ENCODE peak calls at places on chromosomes 6 and 20, in five cellular contexts. One of them, this sample, is unnamed. For H3K4me1, the result is how much of the 10 kb centered on the place peaks cover.

GRCh38 chr20:22862645-22863230 is 172.4 kb upstream of the SSTR4 start:
- DNase-seq in colonic mucosa: no peak
- DNase-seq in fibroblast of lung: no peak
- DNase-seq in mesendoderm: no peak
- DNase-seq in cardiac muscle cell: no peak
- DNase-seq in this sample: no peak

GRCh38 chr6:1601616-1602355 is 7.9 kb upstream of the FOXC1 start:
- DNase-seq in cardiac muscle cell: no peak
- DNase-seq in colonic mucosa: no peak
- DNase-seq in fibroblast of lung: no peak
- DNase-seq in mesendoderm: no peak
- DNase-seq in this sample: no peak

GRCh38 chr6:167827588-167828324 is 1.0 kb downstream of the AFDN start:
- DNase-seq in cardiac muscle cell: peak
- DNase-seq in colonic mucosa: peak
- DNase-seq in mesendoderm: peak
- DNase-seq in fibroblast of lung: peak
- DNase-seq in this sample: peak

GRCh38 chr20:38392356-38392755 is 42.8 kb downstream of the SNHG17 start:
- DNase-seq in fibroblast of lung: no peak
- DNase-seq in mesendoderm: peak
- DNase-seq in cardiac muscle cell: no peak
- DNase-seq in colonic mucosa: no peak
- DNase-seq in this sample: no peak

GRCh38 chr6:151209071-151209831 is 30.5 kb upstream of the AKAP12 start:
- DNase-seq in colonic mucosa: no peak
- DNase-seq in cardiac muscle cell: peak
- DNase-seq in mesendoderm: no peak
- DNase-seq in fibroblast of lung: no peak
- DNase-seq in this sample: no peak

GRCh38 chr20:51326241-51326819 is 216.2 kb downstream of the NFATC2 start:
- DNase-seq in mesendoderm: peak
- DNase-seq in colonic mucosa: peak
- DNase-seq in fibroblast of lung: peak
- DNase-seq in cardiac muscle cell: peak
- DNase-seq in this sample: peak

GRCh38 chr6:141359953-141360352 is 772.8 kb upstream of the GJE1 start:
- DNase-seq in mesendoderm: peak
- DNase-seq in fibroblast of lung: peak
- DNase-seq in colonic mucosa: no peak
- DNase-seq in cardiac muscle cell: no peak
- DNase-seq in this sample: no peak

GRCh38 chr6:106894978-106895702 is 79.4 kb downstream of the CD24 start:
- DNase-seq in cardiac muscle cell: no peak
- DNase-seq in fibroblast of lung: no peak
- DNase-seq in colonic mucosa: no peak
- DNase-seq in mesendoderm: no peak
- DNase-seq in this sample: no peak

GRCh38 chr6:96624957-96625356 is 62.0 kb downstream of the FHL5 start:
- DNase-seq in mesendoderm: no peak
- DNase-seq in cardiac muscle cell: no peak
- DNase-seq in colonic mucosa: no peak
- DNase-seq in fibroblast of lung: no peak
- DNase-seq in this sample: no peak

GRCh38 chr6:6592836-6593235 is 4.3 kb downstream of the LY86 start:
- DNase-seq in fibroblast of lung: no peak
- DNase-seq in mesendoderm: no peak
- DNase-seq in colonic mucosa: no peak
- DNase-seq in cardiac muscle cell: no peak
- DNase-seq in this sample: no peak

GRCh38 chr20:19435820-19436219 is 223.4 kb downstream of the SLC24A3 start:
- DNase-seq in mesendoderm: no peak
- DNase-seq in fibroblast of lung: no peak
- DNase-seq in colonic mucosa: no peak
- DNase-seq in cardiac muscle cell: no peak
- DNase-seq in this sample: no peak

GRCh38 chr20:19431906-19432305 is 219.5 kb downstream of the SLC24A3 start:
- DNase-seq in cardiac muscle cell: no peak
- DNase-seq in colonic mucosa: no peak
- DNase-seq in mesendoderm: peak
- DNase-seq in fibroblast of lung: no peak
- DNase-seq in this sample: no peak

GRCh38 chr20:19430641-19431307 is 218.3 kb downstream of the SLC24A3 start:
- DNase-seq in colonic mucosa: no peak
- DNase-seq in cardiac muscle cell: no peak
- DNase-seq in mesendoderm: no peak
- DNase-seq in fibroblast of lung: no peak
- DNase-seq in this sample: no peak

GRCh38 chr20:19431308-19431685 is 218.9 kb downstream of the SLC24A3 start:
- DNase-seq in cardiac muscle cell: no peak
- DNase-seq in fibroblast of lung: no peak
- DNase-seq in mesendoderm: no peak
- DNase-seq in colonic mucosa: no peak
- DNase-seq in this sample: no peak

GRCh38 chr20:19433371-19434316 is 221.2 kb downstream of the SLC24A3 start:
- DNase-seq in colonic mucosa: no peak
- DNase-seq in cardiac muscle cell: no peak
- DNase-seq in fibroblast of lung: peak
- DNase-seq in mesendoderm: no peak
- DNase-seq in this sample: no peak
- H3K27ac ChIP-seq in colonic mucosa: no peak
- H3K27ac ChIP-seq in cardiac muscle cell: no peak
- H3K27ac ChIP-seq in fibroblast of lung: no peak
- H3K27ac ChIP-seq in mesendoderm: no peak
- H3K27ac ChIP-seq in this sample: no peak

GRCh38 chr6:34142046-34142445 is 3.8 kb downstream of the GRM4 start:
- DNase-seq in fibroblast of lung: no peak
- DNase-seq in colonic mucosa: no peak
- DNase-seq in cardiac muscle cell: no peak
- DNase-seq in mesendoderm: no peak
- DNase-seq in this sample: no peak

GRCh38 chr6:34143196-34143883 is 2.5 kb downstream of the GRM4 start:
- DNase-seq in mesendoderm: no peak
- DNase-seq in colonic mucosa: no peak
- DNase-seq in fibroblast of lung: no peak
- DNase-seq in cardiac muscle cell: no peak
- DNase-seq in this sample: no peak

GRCh38 chr6:34144581-34145160 is 1.2 kb downstream of the GRM4 start:
- DNase-seq in cardiac muscle cell: no peak
- DNase-seq in fibroblast of lung: no peak
- DNase-seq in colonic mucosa: no peak
- DNase-seq in mesendoderm: no peak
- DNase-seq in this sample: no peak

GRCh38 chr6:34143884-34144580 is 1.9 kb downstream of the GRM4 start:
- DNase-seq in mesendoderm: peak
- DNase-seq in colonic mucosa: no peak
- DNase-seq in cardiac muscle cell: peak
- DNase-seq in fibroblast of lung: no peak
- DNase-seq in this sample: no peak

DNA sequence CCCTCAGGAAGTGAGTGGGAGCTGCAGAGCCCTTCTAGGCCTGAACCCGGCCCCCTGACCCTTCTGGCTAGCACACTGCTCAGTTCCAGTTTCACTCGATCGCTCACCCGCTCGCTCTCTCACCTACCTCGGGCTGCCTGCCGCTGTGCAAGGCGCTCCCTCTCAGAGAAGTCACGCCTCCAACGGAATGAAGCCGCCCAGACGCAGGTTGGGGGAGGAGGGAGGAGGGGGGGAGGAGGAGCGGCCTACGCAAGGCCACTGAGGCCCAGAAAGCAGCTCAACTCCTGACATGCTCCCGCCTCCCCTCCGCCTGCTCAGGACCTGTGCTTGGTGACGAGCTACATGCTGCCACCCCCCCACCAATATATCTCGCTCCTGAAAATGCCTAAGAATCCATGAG is 3.3 kb downstream of the GRM4 start:
- DNase-seq in cardiac muscle cell: peak
- DNase-seq in mesendoderm: peak
- DNase-seq in fibroblast of lung: no peak
- DNase-seq in colonic mucosa: no peak
- DNase-seq in this sample: no peak
- H3K4me1 ChIP-seq in cardiac muscle cell: under half
- H3K4me1 ChIP-seq in mesendoderm: under half
- H3K4me1 ChIP-seq in fibroblast of lung: under half
- H3K4me1 ChIP-seq in colonic mucosa: under half
- H3K4me1 ChIP-seq in this sample: under half

GRCh38 chr20:53654932-53655674 is 61.5 kb upstream of the ZNF217 start:
- DNase-seq in fibroblast of lung: no peak
- DNase-seq in colonic mucosa: peak
- DNase-seq in mesendoderm: no peak
- DNase-seq in cardiac muscle cell: no peak
- DNase-seq in this sample: peak

GRCh38 chr20:53655909-53656652 is 62.4 kb upstream of the ZNF217 start:
- DNase-seq in fibroblast of lung: peak
- DNase-seq in mesendoderm: no peak
- DNase-seq in colonic mucosa: no peak
- DNase-seq in cardiac muscle cell: no peak
- DNase-seq in this sample: no peak

GRCh38 chr20:53652859-53653520 is 59.4 kb upstream of the ZNF217 start:
- DNase-seq in mesendoderm: no peak
- DNase-seq in cardiac muscle cell: no peak
- DNase-seq in colonic mucosa: no peak
- DNase-seq in fibroblast of lung: no peak
- DNase-seq in this sample: no peak

GRCh38 chr20:53656653-53657288 is 63.1 kb upstream of the ZNF217 start:
- DNase-seq in cardiac muscle cell: no peak
- DNase-seq in fibroblast of lung: peak
- DNase-seq in colonic mucosa: no peak
- DNase-seq in mesendoderm: no peak
- DNase-seq in this sample: no peak

GRCh38 chr20:53652090-53652858 is 58.6 kb upstream of the ZNF217 start:
- DNase-seq in colonic mucosa: no peak
- DNase-seq in mesendoderm: no peak
- DNase-seq in cardiac muscle cell: peak
- DNase-seq in fibroblast of lung: peak
- DNase-seq in this sample: no peak
- H3K27ac ChIP-seq in colonic mucosa: peak
- H3K27ac ChIP-seq in mesendoderm: no peak
- H3K27ac ChIP-seq in cardiac muscle cell: peak
- H3K27ac ChIP-seq in fibroblast of lung: no peak
- H3K27ac ChIP-seq in this sample: peak

DNA sequence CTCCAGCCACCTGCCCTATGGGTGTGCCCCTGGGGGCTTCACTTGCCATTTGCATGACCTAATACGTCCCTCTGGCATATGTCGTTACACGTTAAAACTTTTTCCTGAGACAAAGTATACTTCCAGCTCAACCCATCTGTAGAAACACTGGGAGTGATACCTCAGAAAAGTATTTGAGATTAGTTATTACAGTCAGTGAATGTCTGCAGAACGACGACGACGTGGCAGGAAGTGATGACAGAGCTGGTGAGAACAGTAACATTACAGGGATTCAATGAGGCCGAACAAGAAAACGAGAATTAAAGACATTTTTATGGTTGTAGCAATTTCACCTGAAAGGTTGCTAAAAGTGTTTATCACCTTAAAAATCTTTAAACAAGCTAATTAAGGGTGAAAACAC is 40.2 kb downstream of the SASH1 start:
- DNase-seq in colonic mucosa: no peak
- DNase-seq in cardiac muscle cell: no peak
- DNase-seq in mesendoderm: no peak
- DNase-seq in fibroblast of lung: no peak
- DNase-seq in this sample: no peak
- H3K4me1 ChIP-seq in colonic mucosa: under half
- H3K4me1 ChIP-seq in cardiac muscle cell: under half
- H3K4me1 ChIP-seq in mesendoderm: under half
- H3K4me1 ChIP-seq in fibroblast of lung: under half
- H3K4me1 ChIP-seq in this sample: under half

GRCh38 chr20:55461519-55461918 is 543.8 kb downstream of the CBLN4 start:
- DNase-seq in fibroblast of lung: no peak
- DNase-seq in mesendoderm: no peak
- DNase-seq in colonic mucosa: no peak
- DNase-seq in cardiac muscle cell: no peak
- DNase-seq in this sample: no peak
- H3K27ac ChIP-seq in fibroblast of lung: no peak
- H3K27ac ChIP-seq in mesendoderm: no peak
- H3K27ac ChIP-seq in colonic mucosa: no peak
- H3K27ac ChIP-seq in cardiac muscle cell: no peak
- H3K27ac ChIP-seq in this sample: no peak

DNA sequence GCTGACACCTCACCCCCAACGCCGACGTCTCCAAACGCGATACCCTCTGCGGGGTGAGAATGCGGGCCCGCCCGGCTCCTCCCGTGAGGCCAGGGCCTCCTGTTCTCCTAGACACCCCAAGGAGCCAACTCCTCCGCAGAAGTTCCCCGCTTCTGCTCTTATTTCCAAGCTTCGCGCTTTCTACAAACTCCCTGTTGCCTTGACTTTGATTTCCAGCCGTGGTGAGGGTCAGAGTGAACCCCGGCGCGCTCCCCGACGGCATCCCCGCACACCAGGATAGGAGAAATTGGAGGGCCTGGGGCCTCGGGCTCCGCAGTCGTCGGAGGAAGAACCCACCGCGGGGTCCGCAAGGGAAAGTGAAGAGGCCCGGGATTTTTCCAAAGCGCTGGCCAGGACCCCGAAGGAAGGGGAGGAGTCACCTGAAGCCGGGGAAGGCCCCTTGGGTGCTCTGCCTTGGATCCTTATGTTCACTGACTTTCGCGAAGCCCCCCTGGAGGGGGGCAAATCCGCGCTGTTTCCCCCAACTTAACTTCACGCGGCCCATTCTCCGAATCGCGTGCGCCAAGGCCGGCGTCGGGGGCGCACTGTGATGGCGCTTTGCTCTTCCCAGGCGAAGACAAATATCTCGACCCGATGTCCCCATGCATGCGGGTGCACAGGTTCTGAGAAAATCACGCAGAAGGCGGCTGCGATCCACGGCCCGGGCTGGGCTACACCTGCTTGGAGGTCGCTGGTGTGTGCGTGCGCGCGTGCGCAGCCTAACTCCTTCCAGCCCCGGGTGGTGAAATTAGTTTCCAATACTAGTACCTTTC is 3.0 kb upstream of the INSM1 start:
- DNase-seq in colonic mucosa: no peak
- DNase-seq in mesendoderm: no peak
- DNase-seq in fibroblast of lung: no peak
- DNase-seq in cardiac muscle cell: no peak
- DNase-seq in this sample: no peak
- H3K4me1 ChIP-seq in colonic mucosa: under half
- H3K4me1 ChIP-seq in mesendoderm: under half
- H3K4me1 ChIP-seq in fibroblast of lung: under half
- H3K4me1 ChIP-seq in cardiac muscle cell: under half
- H3K4me1 ChIP-seq in this sample: under half

This sample was measured in transverse colon.